ENCODE peak calls at places on chromosome 1, in six cellular contexts. R, L, T, K, H and D are unnamed samples.

GRCh38 chr1:168689726-168690602 is 39.0 kb downstream of the DPT start:
- DNase-seq in R (no peak), L (no peak), T (peak; percentile 36), K (no peak), H (no peak), D (no peak)

GRCh38 chr1:170727953-170728352 is 64.0 kb downstream of the PRRX1 start:
- DNase-seq in R (no peak), L (no peak), T (no peak), K (no peak), H (no peak), D (no peak)

GRCh38 chr1:113073457-113073950 is 506 bp downstream of the LRIG2 start:
- DNase-seq in R (peak; percentile 51), L (peak; percentile 15), T (peak; percentile 75), K (peak; percentile 45), H (no peak), D (no peak)

GRCh38 chr1:181479137-181479745 is 4.1 kb upstream of the CACNA1E start:
- DNase-seq in R (peak; percentile 47), L (peak; percentile 27), T (peak; percentile 78), K (no peak), H (peak; percentile 32), D (peak; percentile 4)

GRCh38 chr1:178119623-178120022 is 25.7 kb downstream of the RASAL2 start:
- DNase-seq in R (no peak), L (no peak), T (no peak), K (no peak), H (no peak), D (no peak)

GRCh38 chr1:47424336-47424982 is 8.4 kb downstream of the FOXE3 start:
- DNase-seq in R (peak; percentile 39), L (no peak), T (peak; percentile 65), K (no peak), H (no peak), D (no peak)

GRCh38 chr1:151156515-151156819 is at the start of gene TNFAIP8L2:
- DNase-seq in R (no peak), L (no peak), T (no peak), K (peak; percentile 58), H (no peak), D (no peak)

GRCh38 chr1:73909043-73909567 is 288.9 kb downstream of the LRRIQ3 start:
- DNase-seq in R (no peak), L (no peak), T (no peak), K (no peak), H (no peak), D (no peak)

GRCh38 chr1:206430031-206430983 is 40.0 kb upstream of the IKBKE start:
- DNase-seq in R (peak; percentile 54), L (peak; percentile 66), T (no peak), K (no peak), H (no peak), D (peak; percentile 48)

GRCh38 chr1:172638885-172639831 is 19.7 kb upstream of the FASLG start:
- DNase-seq in R (peak; percentile 94), L (peak; percentile 80), T (peak; percentile 22), K (no peak), H (peak; percentile 61), D (peak; percentile 76)

GRCh38 chr1:145977016-145977415 is 12.5 kb downstream of the POLR3GL start:
- DNase-seq in R (no peak), L (no peak), T (no peak), K (no peak), H (no peak), D (no peak)

GRCh38 chr1:20728371-20729154 is 3.9 kb downstream of the SH2D5 start:
- DNase-seq in R (no peak), L (no peak), T (peak; percentile 21), K (no peak), H (no peak), D (no peak)

GRCh38 chr1:19450811-19451564 is 34.4 kb downstream of the CAPZB start:
- DNase-seq in R (peak; percentile 92), L (peak; percentile 94), T (peak; percentile 46), K (no peak), H (no peak), D (peak; percentile 84)

GRCh38 chr1:9388628-9389184 is 96.0 kb downstream of the SPSB1 start:
- DNase-seq in R (no peak), L (no peak), T (no peak), K (no peak), H (no peak), D (no peak)

GRCh38 chr1:212482352-212483153 is 49.8 kb downstream of the NENF start:
- DNase-seq in R (peak; percentile 61), L (no peak), T (no peak), K (no peak), H (no peak), D (no peak)

GRCh38 chr1:30714536-30715090 is 8.8 kb downstream of the MATN1 start:
- DNase-seq in R (no peak), L (no peak), T (no peak), K (no peak), H (no peak), D (no peak)

GRCh38 chr1:30714025-30714424 is 9.4 kb downstream of the MATN1 start:
- DNase-seq in R (no peak), L (no peak), T (no peak), K (no peak), H (no peak), D (no peak)

GRCh38 chr1:30716646-30717045 is 6.7 kb downstream of the MATN1 start:
- DNase-seq in R (no peak), L (no peak), T (no peak), K (no peak), H (no peak), D (no peak)

GRCh38 chr1:30715886-30716285 is 7.5 kb downstream of the MATN1 start:
- DNase-seq in R (no peak), L (no peak), T (no peak), K (no peak), H (no peak), D (no peak)

GRCh38 chr1:30715216-30715615 is 8.2 kb downstream of the MATN1 start:
- DNase-seq in R (no peak), L (no peak), T (no peak), K (no peak), H (no peak), D (no peak)
- TF ChIP-seq CTCF in R (peak; percentile 65), L (peak; percentile 49), T (peak; percentile 47), K (peak; percentile 24), H (peak; percentile 76), D (peak; percentile 41)

GRCh38 chr1:198680174-198680871 is 41.5 kb downstream of the PTPRC start:
- DNase-seq in R (no peak), L (no peak), T (no peak), K (no peak), H (no peak), D (no peak)
- H3K4me3 ChIP-seq in R (no peak overlapping the region), L (no peak overlapping the region), T (no peak overlapping the region), K (no peak overlapping the region), H (no peak overlapping the region), D (no peak overlapping the region)

DNA sequence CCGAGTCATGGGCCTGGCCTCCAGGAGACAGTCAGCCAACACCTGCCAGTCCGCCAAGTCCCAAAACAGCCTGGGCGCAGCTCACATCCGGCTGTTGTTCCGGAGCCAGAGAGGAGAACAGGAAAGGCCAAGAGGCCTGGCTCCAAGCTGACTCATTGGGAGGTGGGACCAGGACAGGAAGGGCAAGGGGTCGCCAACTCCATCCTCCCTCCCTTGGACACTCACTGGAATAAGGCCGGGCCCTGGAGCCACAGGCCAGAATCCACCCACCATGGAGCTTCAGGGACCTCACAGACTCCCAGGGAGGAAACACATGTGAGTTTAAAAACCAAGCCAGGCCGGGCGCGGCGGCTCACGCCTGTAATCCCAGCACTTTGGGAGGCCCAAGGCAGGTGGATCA is 25.1 kb upstream of the CLIC4 start:
- DNase-seq in R (peak; percentile 57), L (no peak), T (no peak), K (peak; percentile 90), H (no peak), D (no peak)
- H3K27me3 ChIP-seq in R (no peaks in the 10 kb centered on the region), L (no peaks in the 10 kb centered on the region), T (no peaks in the 10 kb centered on the region), K (no peaks in the 10 kb centered on the region), H (no peaks in the 10 kb centered on the region), D (no peaks in the 10 kb centered on the region)

DNA sequence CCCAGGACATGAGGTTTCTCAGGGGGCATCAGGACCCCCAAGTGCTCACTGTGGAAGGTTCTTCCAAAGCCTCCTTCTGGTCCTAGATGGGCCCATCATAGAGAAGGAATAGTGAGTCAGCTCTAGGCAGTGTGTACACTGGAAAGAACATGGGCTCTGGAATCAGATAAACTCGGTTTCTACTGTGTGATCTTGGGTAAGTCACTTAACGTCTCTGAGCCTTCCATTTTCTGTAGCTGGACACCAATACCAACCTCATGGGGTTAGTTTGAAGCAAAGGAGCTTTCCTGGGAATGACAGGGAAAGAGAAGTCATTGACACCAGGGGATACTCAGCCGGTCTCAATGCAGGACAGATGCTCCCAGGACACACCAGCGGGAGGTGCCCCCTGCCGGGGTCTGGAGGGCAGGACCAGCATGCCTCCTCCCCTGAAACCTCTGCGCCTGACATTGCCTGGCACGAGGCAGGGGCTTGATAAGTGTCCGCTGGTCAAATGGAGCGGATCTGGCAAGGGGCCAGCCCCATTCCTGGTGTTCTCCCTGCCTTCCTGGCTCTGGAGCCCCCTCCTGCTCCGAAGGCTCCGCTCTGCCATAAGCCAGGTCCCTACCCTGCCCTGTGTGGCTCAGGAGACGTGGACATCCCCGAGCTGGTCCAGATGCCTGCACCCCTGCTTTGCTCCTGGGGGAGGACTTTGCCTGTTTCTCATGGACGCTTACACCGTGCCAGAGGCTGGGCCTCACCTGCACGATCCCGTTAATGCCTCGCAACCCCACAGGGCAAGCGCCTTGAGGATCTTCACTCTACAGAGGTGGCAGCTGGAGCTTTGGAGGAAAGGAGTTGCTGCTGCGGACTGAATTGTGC is 52.8 kb downstream of the EDN2 start:
- DNase-seq in R (no peak), L (no peak), T (peak; percentile 80), K (peak; percentile 31), H (no peak), D (no peak)
- TF ChIP-seq CTCF in R (no peak), L (no peak), T (no peak), K (no peak), H (no peak), D (no peak)